ENCODE peak calls at places on chromosomes 6 and 20, in four cellular contexts. One of them, this sample, is unnamed.
A peak's percentile ranks its signal among the peaks of the same experiment; 100 is the strongest.

GRCh38 chr6:97473979-97474378 is 191.0 kb upstream of the MMS22L start:
- DNase-seq in adrenal gland: no peak
- DNase-seq in transverse colon: no peak
- DNase-seq in astrocyte: peak; percentile 31
- DNase-seq in this sample: no peak

GRCh38 chr6:12594541-12594893 is 122.0 kb upstream of the PHACTR1 start:
- DNase-seq in astrocyte: no peak
- DNase-seq in transverse colon: no peak
- DNase-seq in adrenal gland: no peak
- DNase-seq in this sample: no peak

GRCh38 chr6:388202-388903 is 3.2 kb upstream of the IRF4 start:
- DNase-seq in transverse colon: peak; percentile 8
- DNase-seq in adrenal gland: no peak
- DNase-seq in astrocyte: no peak
- DNase-seq in this sample: no peak

GRCh38 chr6:39882567-39882953 is 51.7 kb downstream of the MOCS1 start:
- DNase-seq in astrocyte: peak; percentile 100
- DNase-seq in adrenal gland: peak; percentile 60
- DNase-seq in transverse colon: no peak
- DNase-seq in this sample: no peak

GRCh38 chr20:4896119-4896700 is 105.1 kb downstream of the SLC23A2 start:
- DNase-seq in adrenal gland: no peak
- DNase-seq in transverse colon: no peak
- DNase-seq in astrocyte: no peak
- DNase-seq in this sample: no peak

GRCh38 chr20:59149678-59150504 is 13.7 kb upstream of the ZNF831 start:
- DNase-seq in transverse colon: peak; percentile 33
- DNase-seq in adrenal gland: no peak
- DNase-seq in astrocyte: no peak
- DNase-seq in this sample: no peak

GRCh38 chr20:3239867-3240775 is 1.1 kb upstream of the SLC4A11 start:
- DNase-seq in adrenal gland: no peak
- DNase-seq in transverse colon: no peak
- DNase-seq in astrocyte: no peak
- DNase-seq in this sample: peak; percentile 58

GRCh38 chr6:170277893-170278742 is 12.8 kb downstream of the DLL1 start:
- DNase-seq in astrocyte: no peak
- DNase-seq in adrenal gland: no peak
- DNase-seq in transverse colon: no peak
- DNase-seq in this sample: no peak

GRCh38 chr6:168732676-168733075 is 291.7 kb downstream of the SMOC2 start:
- DNase-seq in transverse colon: no peak
- DNase-seq in adrenal gland: no peak
- DNase-seq in astrocyte: no peak
- DNase-seq in this sample: no peak

GRCh38 chr6:37041521-37041920 is 36.1 kb downstream of the FGD2 start:
- DNase-seq in adrenal gland: no peak
- DNase-seq in astrocyte: no peak
- DNase-seq in transverse colon: no peak
- DNase-seq in this sample: no peak

GRCh38 chr6:125154184-125155135 is 887 bp downstream of the TPD52L1 start:
- DNase-seq in transverse colon: peak; percentile 45
- DNase-seq in adrenal gland: peak; percentile 75
- DNase-seq in astrocyte: peak; percentile 25
- DNase-seq in this sample: peak; percentile 60

GRCh38 chr20:45419188-45420091 is 3.5 kb downstream of the PIGT start:
- DNase-seq in astrocyte: peak; percentile 97
- DNase-seq in adrenal gland: peak; percentile 85
- DNase-seq in transverse colon: peak; percentile 80
- DNase-seq in this sample: peak; percentile 100

GRCh38 chr6:74785236-74785635 is 420.6 kb downstream of the COL12A1 start:
- DNase-seq in astrocyte: no peak
- DNase-seq in transverse colon: no peak
- DNase-seq in adrenal gland: no peak
- DNase-seq in this sample: peak; percentile 5

GRCh38 chr6:160030103-160030502 is 61.2 kb downstream of the IGF2R start:
- DNase-seq in transverse colon: peak; percentile 71
- DNase-seq in adrenal gland: peak; percentile 86
- DNase-seq in astrocyte: peak; percentile 96
- DNase-seq in this sample: peak; percentile 93

GRCh38 chr6:123518441-123519190 is 118.1 kb downstream of the TRDN start:
- DNase-seq in adrenal gland: no peak
- DNase-seq in transverse colon: no peak
- DNase-seq in astrocyte: no peak
- DNase-seq in this sample: no peak

GRCh38 chr6:113654396-113654795 is 202.7 kb upstream of the MARCKS start:
- DNase-seq in astrocyte: peak; percentile 77
- DNase-seq in adrenal gland: peak; percentile 84
- DNase-seq in transverse colon: peak; percentile 39
- DNase-seq in this sample: peak; percentile 99

GRCh38 chr6:107113460-107114212 is 1.7 kb downstream of the BEND3 start:
- DNase-seq in transverse colon: peak; percentile 27
- DNase-seq in astrocyte: no peak
- DNase-seq in adrenal gland: no peak
- DNase-seq in this sample: peak; percentile 17

GRCh38 chr6:87366428-87366827 is 21.8 kb downstream of the C6orf163 start:
- DNase-seq in astrocyte: peak; percentile 8
- DNase-seq in adrenal gland: no peak
- DNase-seq in transverse colon: no peak
- DNase-seq in this sample: peak; percentile 13

GRCh38 chr6:10875026-10875425 is 6.8 kb downstream of the GCM2 start:
- DNase-seq in adrenal gland: no peak
- DNase-seq in astrocyte: no peak
- DNase-seq in transverse colon: no peak
- DNase-seq in this sample: no peak

GRCh38 chr6:73394577-73395354 is at the start of gene DDX43:
- DNase-seq in adrenal gland: peak; percentile 70
- DNase-seq in transverse colon: peak; percentile 45
- DNase-seq in astrocyte: peak; percentile 53
- DNase-seq in this sample: peak; percentile 15

GRCh38 chr6:43821101-43821886 is 51.3 kb downstream of the VEGFA start:
- DNase-seq in adrenal gland: no peak
- DNase-seq in transverse colon: no peak
- DNase-seq in astrocyte: no peak
- DNase-seq in this sample: no peak

GRCh38 chr20:46604551-46605133 is 46.6 kb downstream of the SLC13A3 start:
- DNase-seq in adrenal gland: no peak
- DNase-seq in transverse colon: no peak
- DNase-seq in astrocyte: no peak
- DNase-seq in this sample: no peak

GRCh38 chr6:39778581-39779270 is 13.4 kb upstream of the DAAM2 start:
- DNase-seq in astrocyte: no peak
- DNase-seq in transverse colon: no peak
- DNase-seq in adrenal gland: no peak
- DNase-seq in this sample: no peak

GRCh38 chr6:15763827-15764226 is 101.0 kb upstream of the DTNBP1 start:
- DNase-seq in transverse colon: peak; percentile 71
- DNase-seq in astrocyte: peak; percentile 9
- DNase-seq in adrenal gland: peak; percentile 90
- DNase-seq in this sample: peak; percentile 48

DNA sequence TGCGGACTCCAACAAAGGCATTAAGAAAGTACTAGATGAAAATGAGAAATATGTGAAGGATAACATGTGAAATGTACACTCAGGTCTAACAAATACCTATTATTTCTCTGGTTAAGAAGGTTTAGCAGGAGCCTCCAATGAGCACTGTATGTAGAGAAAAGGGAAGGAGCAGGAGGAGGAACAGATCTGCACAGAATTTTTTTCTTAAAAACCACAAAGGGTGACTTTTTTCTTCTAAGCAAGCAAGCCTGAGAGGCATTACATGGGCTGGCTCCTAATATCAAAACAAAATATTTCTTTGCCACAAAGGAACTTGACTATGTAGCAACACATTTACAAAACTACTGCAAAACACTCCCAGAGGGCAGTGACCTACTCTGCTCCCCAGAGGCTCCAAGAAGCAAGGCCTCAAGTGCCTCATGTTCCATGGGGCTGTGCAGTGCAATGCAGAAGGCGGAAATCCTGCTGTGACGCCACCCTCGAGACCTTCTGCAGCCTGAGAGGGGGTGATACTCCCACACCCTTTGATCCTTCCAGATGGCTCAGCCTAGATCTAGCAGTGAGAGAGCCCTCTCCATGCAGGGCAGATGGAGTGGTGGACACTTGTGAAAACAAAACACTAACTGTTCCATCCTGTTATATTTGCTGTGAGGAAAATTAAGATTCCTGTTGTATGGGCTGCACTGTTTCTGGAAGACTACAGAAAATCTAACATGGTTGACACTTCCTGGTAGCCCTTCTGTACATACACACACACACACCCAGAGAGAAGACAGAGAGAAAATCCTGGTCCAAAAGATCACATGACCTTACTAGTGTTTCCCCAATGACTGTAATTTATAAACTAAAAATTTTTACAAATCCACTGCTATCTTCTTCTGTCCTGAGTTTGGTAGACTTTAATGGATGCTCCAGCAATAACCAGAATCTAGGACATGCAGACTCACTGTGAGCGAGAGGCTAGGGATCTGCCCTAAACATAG is 36.0 kb upstream of the SMIM29 start:
- DNase-seq in transverse colon: peak; percentile 31
- DNase-seq in astrocyte: peak; percentile 47
- DNase-seq in adrenal gland: peak; percentile 68
- DNase-seq in this sample: no peak
- H3K4me3 ChIP-seq in transverse colon: no peak overlapping the region
- H3K4me3 ChIP-seq in astrocyte: no peak overlapping the region
- H3K4me3 ChIP-seq in adrenal gland: no peak overlapping the region
- H3K4me3 ChIP-seq in this sample: no peak overlapping the region

DNA sequence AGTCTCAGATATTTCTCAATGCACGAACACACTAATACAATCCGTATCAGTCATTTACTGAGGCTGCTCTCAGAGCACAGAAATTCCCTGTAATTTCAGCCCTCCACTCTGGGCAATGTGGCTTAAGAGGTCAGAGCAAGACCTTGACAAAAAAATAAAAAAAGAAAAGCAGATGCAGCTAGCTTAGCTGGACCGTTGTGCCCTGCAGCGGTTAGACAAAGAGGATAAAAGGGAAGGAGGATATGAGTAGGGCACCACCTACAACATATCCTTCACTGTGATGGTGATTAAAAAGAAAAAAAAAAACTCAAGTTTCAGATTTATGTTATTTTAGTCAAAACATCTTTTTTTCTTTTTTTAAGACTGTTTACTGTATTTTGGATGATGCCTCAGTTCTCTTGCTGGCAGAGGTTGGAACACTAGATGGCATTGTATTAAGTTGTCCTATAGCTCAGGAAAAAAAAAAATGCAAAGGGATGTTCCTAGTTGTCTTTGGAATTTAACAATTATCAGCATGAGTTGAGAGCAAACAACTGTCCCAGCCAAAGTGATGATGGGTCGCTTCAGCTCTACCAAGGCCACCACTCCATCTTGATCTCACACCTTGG is 59.9 kb downstream of the ANKEF1 start:
- DNase-seq in adrenal gland: no peak
- DNase-seq in astrocyte: peak; percentile 7
- DNase-seq in transverse colon: no peak
- DNase-seq in this sample: no peak
- TF ChIP-seq CTCF in adrenal gland: no peak
- TF ChIP-seq CTCF in astrocyte: peak; percentile 5
- TF ChIP-seq CTCF in transverse colon: no peak
- TF ChIP-seq CTCF in this sample: peak; percentile 8

GRCh38 chr20:35277127-35277526 is 795 bp downstream of the MMP24OS start:
- DNase-seq in adrenal gland: no peak
- DNase-seq in transverse colon: no peak
- DNase-seq in astrocyte: no peak
- DNase-seq in this sample: no peak

GRCh38 chr20:35274172-35275092 is 3.5 kb downstream of the MMP24OS start:
- DNase-seq in astrocyte: no peak
- DNase-seq in transverse colon: no peak
- DNase-seq in adrenal gland: no peak
- DNase-seq in this sample: no peak

GRCh38 chr20:35277531-35278395 is at the start of gene MMP24OS:
- DNase-seq in astrocyte: peak; percentile 73
- DNase-seq in adrenal gland: peak; percentile 94
- DNase-seq in transverse colon: peak; percentile 94
- DNase-seq in this sample: peak; percentile 73

GRCh38 chr20:35276408-35276807 is 1.5 kb downstream of the MMP24OS start:
- DNase-seq in astrocyte: no peak
- DNase-seq in adrenal gland: no peak
- DNase-seq in transverse colon: no peak
- DNase-seq in this sample: no peak

GRCh38 chr20:35275741-35276251 is 2.1 kb downstream of the MMP24OS start:
- DNase-seq in astrocyte: no peak
- DNase-seq in transverse colon: no peak
- DNase-seq in adrenal gland: peak; percentile 59
- DNase-seq in this sample: no peak
- H3K36me3 ChIP-seq in astrocyte: peaks cover 22% of the 10 kb centered on the region
- H3K36me3 ChIP-seq in transverse colon: peaks cover 21% of the 10 kb centered on the region
- H3K36me3 ChIP-seq in adrenal gland: no peaks in the 10 kb centered on the region
- H3K36me3 ChIP-seq in this sample: peaks cover 27% of the 10 kb centered on the region

GRCh38 chr6:32220021-32220420 is 3.8 kb downstream of the NOTCH4 start:
- DNase-seq in transverse colon: no peak
- DNase-seq in astrocyte: no peak
- DNase-seq in adrenal gland: no peak
- DNase-seq in this sample: no peak

GRCh38 chr6:32224696-32225095 is 829 bp upstream of the NOTCH4 start:
- DNase-seq in transverse colon: no peak
- DNase-seq in astrocyte: no peak
- DNase-seq in adrenal gland: no peak
- DNase-seq in this sample: no peak

GRCh38 chr6:32223258-32224235 is at the start of gene NOTCH4:
- DNase-seq in transverse colon: no peak
- DNase-seq in astrocyte: no peak
- DNase-seq in adrenal gland: peak; percentile 47
- DNase-seq in this sample: no peak

GRCh38 chr6:32226434-32226833 is 2.6 kb upstream of the NOTCH4 start:
- DNase-seq in adrenal gland: no peak
- DNase-seq in transverse colon: no peak
- DNase-seq in astrocyte: no peak
- DNase-seq in this sample: no peak

DNA sequence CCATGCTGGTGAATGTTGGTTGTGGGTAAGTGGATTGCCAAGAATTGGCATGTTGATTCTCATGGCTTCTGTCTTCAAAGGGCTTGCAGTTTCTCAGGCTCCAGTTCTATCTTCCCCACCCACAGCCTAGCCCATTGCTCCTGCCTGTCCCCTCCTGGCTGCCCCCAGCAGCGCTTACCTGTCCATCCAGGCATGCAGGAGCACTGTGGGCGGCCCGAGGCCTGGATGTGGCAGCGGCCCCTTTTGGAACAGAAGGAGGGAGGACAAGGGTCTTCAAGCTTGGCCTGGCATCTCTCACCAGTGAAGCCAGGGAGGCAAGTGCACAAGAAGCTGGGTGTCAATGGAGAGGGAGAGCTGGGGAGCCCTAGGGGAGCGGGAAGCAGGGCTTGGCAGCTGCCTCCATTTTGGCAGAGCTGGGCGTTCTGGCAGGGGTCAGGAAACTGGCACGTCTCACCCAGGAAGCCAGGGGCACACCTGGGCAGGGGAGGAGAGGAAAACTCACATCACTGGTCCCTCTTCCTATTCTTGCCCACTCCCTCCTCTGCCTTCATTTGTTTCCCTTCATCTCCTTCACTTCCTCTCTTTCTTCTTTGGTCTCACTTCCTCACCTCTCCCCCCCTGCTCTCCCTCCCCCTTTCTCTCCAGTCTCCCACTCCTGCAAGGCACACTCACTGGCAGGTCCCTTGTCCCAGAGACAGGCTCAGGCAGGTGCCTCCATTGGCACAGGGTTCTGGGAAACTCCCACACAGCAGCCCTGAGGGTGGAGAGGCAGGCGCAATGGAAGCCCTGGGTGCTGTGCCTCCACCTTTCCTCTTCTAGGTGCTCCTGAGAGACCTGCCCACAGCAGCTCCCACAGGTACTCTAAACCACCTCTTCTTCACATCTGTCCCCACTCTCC is 1.3 kb downstream of the NOTCH4 start:
- DNase-seq in transverse colon: no peak
- DNase-seq in adrenal gland: no peak
- DNase-seq in astrocyte: no peak
- DNase-seq in this sample: peak; percentile 52
- H3K4me3 ChIP-seq in transverse colon: no peak overlapping the region
- H3K4me3 ChIP-seq in adrenal gland: no peak overlapping the region
- H3K4me3 ChIP-seq in astrocyte: no peak overlapping the region
- H3K4me3 ChIP-seq in this sample: no peak overlapping the region